ENCODE peak calls at places on chromosomes 1 and 21, in eight cellular contexts. A, D, B, U, P, X, J and V are unnamed samples.

GRCh38 chr1:156795787-156796186 is 20.9 kb downstream of the SH2D2A start:
- DNase-seq in B (no peak), A (no peak), X (no peak), P (no peak), U (no peak), J (no peak), D (no peak), V (no peak)

GRCh38 chr21:45581322-45581712 is 39.1 kb upstream of the SLC19A1 start:
- DNase-seq in A (no peak), U (peak; percentile 56), B (no peak), P (no peak), X (no peak), J (no peak), D (no peak), V (no peak)

GRCh38 chr1:52748119-52748518 is 21.9 kb downstream of the ZYG11B start:
- DNase-seq in J (no peak), P (no peak), A (no peak), D (no peak), X (no peak), U (no peak), B (no peak), V (no peak)

GRCh38 chr1:13730751-13731482 is 30.9 kb downstream of the PRDM2 start:
- DNase-seq in X (peak; percentile 92), J (peak; percentile 43), A (no peak), U (peak; percentile 66), P (peak; percentile 42), D (peak; percentile 67), B (no peak), V (peak; percentile 80)

GRCh38 chr1:169491845-169492281 is 6.1 kb upstream of the SLC19A2 start:
- DNase-seq in A (no peak), D (no peak), U (no peak), P (no peak), J (no peak), X (no peak), B (no peak), V (no peak)

GRCh38 chr1:232599178-232600041 is 30.5 kb downstream of the SIPA1L2 start:
- DNase-seq in J (no peak), A (no peak), P (no peak), X (no peak), U (no peak), B (peak; percentile 16), D (no peak), V (no peak)

GRCh38 chr1:3923378-3924185 is 23.5 kb upstream of the C1orf174 start:
- DNase-seq in D (no peak), U (peak; percentile 32), A (no peak), J (no peak), P (no peak), B (no peak), X (peak; percentile 33), V (no peak)

GRCh38 chr1:201946224-201946908 is at the start of gene LMOD1:
- DNase-seq in U (peak; percentile 85), D (peak; percentile 95), P (peak; percentile 97), X (no peak), A (no peak), B (peak; percentile 86), J (peak; percentile 97), V (no peak)

GRCh38 chr21:29064850-29065481 is 8.5 kb downstream of the CCT8 start:
- DNase-seq in P (no peak), U (no peak), J (no peak), X (no peak), B (no peak), D (no peak), A (no peak), V (no peak)

GRCh38 chr1:245893025-245893424 is 614.1 kb downstream of the SMYD3 start:
- DNase-seq in U (no peak), X (no peak), P (no peak), D (no peak), A (no peak), B (no peak), J (no peak), V (no peak)

GRCh38 chr1:15678578-15678977 is 5.5 kb upstream of the PLEKHM2 start:
- DNase-seq in A (peak; percentile 45), X (no peak), U (peak; percentile 51), B (no peak), D (no peak), J (no peak), P (no peak), V (no peak)

GRCh38 chr1:85911742-85912141 is 203.5 kb upstream of the ZNHIT6 start:
- DNase-seq in U (no peak), D (no peak), J (no peak), B (no peak), P (no peak), X (no peak), A (peak; percentile 16), V (no peak)

DNA sequence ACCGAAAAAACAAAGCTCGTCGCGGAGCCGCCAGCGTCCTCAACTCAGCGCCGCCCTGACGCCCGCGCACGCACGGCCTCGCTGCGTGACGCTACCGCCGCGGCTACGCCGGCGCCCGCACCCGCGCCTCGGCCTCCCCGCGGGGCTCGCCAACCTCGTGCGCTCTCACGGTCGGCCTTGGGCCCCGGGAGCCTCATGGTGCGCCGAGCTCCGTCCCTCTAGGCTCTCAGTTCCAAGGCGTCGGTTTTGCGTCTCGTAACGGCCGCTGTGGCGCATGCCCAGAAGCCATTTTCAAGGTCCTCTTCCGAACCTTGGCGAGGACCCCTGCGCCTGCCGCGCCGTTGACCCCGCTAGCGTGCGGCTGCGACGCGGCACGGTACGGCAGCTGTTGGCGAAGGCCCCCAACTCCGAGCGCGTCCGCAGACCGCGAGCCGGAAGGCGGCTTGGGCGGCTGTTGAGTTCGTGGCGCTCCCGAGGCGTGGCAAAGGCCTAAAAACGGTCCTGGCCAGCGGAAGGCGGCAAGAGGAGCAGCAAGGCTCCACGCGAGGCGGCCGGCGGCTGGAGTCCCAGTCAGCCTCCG is at the start of gene HENMT1:
- DNase-seq in P (peak; percentile 47), U (peak; percentile 85), D (peak; percentile 81), A (no peak), J (peak; percentile 35), X (peak; percentile 88), B (no peak), V (peak; percentile 72)
- H3K27ac ChIP-seq in P (peak within 1 kb of the TSS; percentile 92), U (peak within 1 kb of the TSS; percentile 98), D (peak within 1 kb of the TSS; percentile 92), A (no peak within 1 kb of the TSS), J (peak within 1 kb of the TSS; percentile 93), X (peak within 1 kb of the TSS; percentile 94), B (no peak within 1 kb of the TSS), V (peak within 1 kb of the TSS; percentile 96)

GRCh38 chr1:2914702-2915101 is 106.6 kb upstream of the ACTRT2 start:
- DNase-seq in J (no peak), X (no peak), A (no peak), U (no peak), B (no peak), D (no peak), P (no peak), V (no peak)

GRCh38 chr1:2918441-2918840 is 102.8 kb upstream of the ACTRT2 start:
- DNase-seq in U (no peak), A (no peak), B (no peak), P (no peak), D (no peak), J (no peak), X (no peak), V (no peak)

GRCh38 chr1:2917284-2917683 is 104.0 kb upstream of the ACTRT2 start:
- DNase-seq in X (no peak), U (no peak), A (no peak), J (no peak), B (no peak), P (no peak), D (no peak), V (no peak)

GRCh38 chr1:2916153-2916552 is 105.1 kb upstream of the ACTRT2 start:
- DNase-seq in D (no peak), P (no peak), J (no peak), B (no peak), U (no peak), A (no peak), X (no peak), V (no peak)

DNA sequence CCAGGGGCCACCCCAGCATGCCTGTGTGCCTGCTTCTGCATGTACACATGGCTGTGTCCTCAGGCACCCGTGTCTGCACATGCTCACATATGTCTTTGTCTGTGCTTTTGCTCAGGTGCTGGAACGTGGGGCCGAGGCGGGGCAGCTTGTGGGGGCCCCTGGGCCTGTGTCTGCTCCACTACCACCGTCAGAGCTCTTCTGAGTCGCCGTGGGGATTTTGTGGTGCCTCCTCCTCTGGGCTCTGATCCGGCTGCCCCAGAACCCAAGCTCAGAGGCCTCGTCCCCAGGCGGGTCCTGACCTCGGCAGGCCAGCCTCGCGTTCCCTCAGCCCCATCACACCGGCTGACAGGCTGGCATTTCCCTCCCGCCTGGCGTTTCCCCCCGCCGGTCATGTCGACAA is 104.6 kb upstream of the ACTRT2 start:
- DNase-seq in X (no peak), J (no peak), A (no peak), U (no peak), D (no peak), B (no peak), P (no peak), V (no peak)
- H3K9me3 ChIP-seq in X (no peaks in the 10 kb centered on the region), J (no peaks in the 10 kb centered on the region), A (no peaks in the 10 kb centered on the region), U (no peaks in the 10 kb centered on the region), D (no peaks in the 10 kb centered on the region), B (peaks cover 4% of the 10 kb centered on the region), P (no peaks in the 10 kb centered on the region), V (no peaks in the 10 kb centered on the region)

DNA sequence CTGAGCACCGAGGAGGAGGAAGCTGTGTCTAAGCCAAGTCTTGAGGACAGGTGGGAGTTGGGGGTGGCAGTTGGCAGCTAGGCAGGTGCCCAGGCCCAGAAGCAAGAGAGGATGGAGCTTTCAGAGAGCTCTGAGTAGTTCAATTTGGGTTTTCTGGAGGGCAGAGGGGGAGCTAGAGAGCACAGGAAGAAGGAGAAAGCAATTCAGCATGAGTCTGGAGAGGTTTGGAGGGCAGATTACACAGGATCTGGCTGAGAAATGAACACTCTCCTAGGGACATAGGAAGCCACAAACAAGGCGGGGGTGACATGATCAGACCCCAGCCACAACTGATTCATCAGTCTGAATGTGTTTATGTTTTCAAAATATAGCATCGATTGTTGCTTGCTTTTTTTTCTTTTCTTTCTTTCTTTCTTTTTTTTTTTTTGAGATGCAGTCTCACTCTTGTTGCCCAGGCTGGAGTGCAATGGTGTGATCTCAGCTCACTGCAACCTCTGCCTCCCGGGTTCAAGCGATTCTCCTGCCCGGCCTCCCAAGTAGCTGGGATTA is 23.8 kb downstream of the PTPRF start:
- DNase-seq in B (no peak), P (no peak), J (no peak), D (no peak), U (no peak), A (peak; percentile 21), X (no peak), V (no peak)
- H3K4me1 ChIP-seq in B (no peaks in the 10 kb centered on the region), P (no peaks in the 10 kb centered on the region), J (peaks cover 37% of the 10 kb centered on the region), D (no peaks in the 10 kb centered on the region), U (peaks cover 42% of the 10 kb centered on the region), A (peaks cover 31% of the 10 kb centered on the region), X (no peaks in the 10 kb centered on the region), V (no peaks in the 10 kb centered on the region)

DNA sequence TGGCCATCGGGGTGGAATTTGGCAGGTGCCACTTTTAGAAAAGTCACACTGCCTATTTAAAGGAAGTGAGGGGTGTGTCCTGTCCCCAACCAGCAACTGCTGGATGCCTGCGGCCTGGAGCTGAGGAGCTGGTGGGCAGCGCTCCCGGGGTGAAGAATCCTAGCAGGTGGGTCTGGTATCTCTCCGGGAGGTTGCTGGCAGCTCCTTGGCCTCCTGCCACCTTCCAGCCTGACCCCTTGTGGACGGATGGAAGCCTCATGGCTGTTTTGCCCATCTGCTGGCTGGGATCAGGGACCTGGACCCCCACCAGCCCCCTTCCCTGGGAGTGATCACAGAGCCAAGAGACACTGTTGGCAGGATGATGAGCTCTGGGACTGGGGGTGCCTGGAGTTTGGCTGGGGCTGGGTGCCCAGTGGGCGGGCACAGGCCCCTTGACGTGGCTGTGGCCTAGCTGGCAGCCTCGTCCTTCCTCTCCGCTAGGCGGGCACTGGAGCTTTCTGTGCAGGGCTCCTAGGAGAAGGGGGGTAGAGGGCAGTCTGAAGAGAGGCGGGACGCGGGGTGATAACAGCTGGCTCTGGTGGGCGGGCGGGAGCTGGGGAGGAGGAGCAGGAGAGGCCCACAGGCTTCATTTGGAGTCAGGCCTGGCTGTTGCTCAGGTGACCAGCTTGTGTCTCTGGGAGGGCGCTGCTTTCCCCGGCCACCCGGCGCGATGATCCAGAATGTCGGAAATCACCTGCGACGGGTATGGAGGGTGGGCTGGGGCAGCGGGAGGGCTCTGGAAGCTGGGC is at the start of gene ACOT11:
- DNase-seq in A (no peak), X (no peak), J (peak; percentile 71), U (peak; percentile 82), B (peak; percentile 99), P (peak; percentile 81), D (peak; percentile 93), V (no peak)
- H3K27ac ChIP-seq in A (no peak within 1 kb of the TSS), X (no peak within 1 kb of the TSS), J (peak within 1 kb of the TSS; percentile 73), U (peak within 1 kb of the TSS; percentile 30), B (peak within 1 kb of the TSS; percentile 92), P (peak within 1 kb of the TSS; percentile 91), D (peak within 1 kb of the TSS; percentile 7), V (no peak within 1 kb of the TSS)